ENCODE peak calls at places on chromosomes 11 and 22, in four cellular contexts. D is CD8-positive, alpha-beta T cell; C is nephron progenitor cell; F is dorsolateral prefrontal cortex. A is an unnamed sample.

GRCh38 chr11:69939551-69940245 is 120.5 kb upstream of the FGF3 start:
- DNase-seq in D (no peak), C (no peak), F (peak), A (no peak)

GRCh38 chr11:100824041-100824440 is 137.0 kb downstream of the ARHGAP42 start:
- DNase-seq in F (no peak), C (no peak), D (no peak), A (no peak)

GRCh38 chr11:2527621-2528291 is 82.9 kb downstream of the KCNQ1 start:
- DNase-seq in C (peak), F (peak), D (no peak), A (no peak)

GRCh38 chr11:24496728-24497396 is at the start of gene LUZP2:
- DNase-seq in D (no peak), F (no peak), C (peak), A (no peak)

GRCh38 chr22:24772493-24773220 is 1.9 kb downstream of the PIWIL3 start:
- DNase-seq in C (peak), F (no peak), D (no peak), A (no peak)

GRCh38 chr11:70641366-70641765 is 243.0 kb downstream of the CTTN start:
- DNase-seq in C (peak), D (no peak), F (no peak), A (no peak)

GRCh38 chr11:69099193-69099592 is 50.5 kb downstream of the TPCN2 start:
- DNase-seq in D (no peak), C (no peak), F (no peak), A (no peak)

GRCh38 chr11:123018702-123019101 is 37.1 kb upstream of the BSX start:
- DNase-seq in D (no peak), F (no peak), C (no peak), A (no peak)

GRCh38 chr11:57224537-57224936 is 12.5 kb downstream of the APLNR start:
- DNase-seq in C (no peak), D (no peak), F (no peak), A (no peak)

GRCh38 chr11:68365943-68366435 is 53.6 kb downstream of the LRP5 start:
- DNase-seq in C (no peak), F (no peak), D (no peak), A (no peak)

GRCh38 chr11:17508306-17508705 is 31.7 kb upstream of the ABCC8 start:
- DNase-seq in D (no peak), F (no peak), C (no peak), A (no peak)

GRCh38 chr22:42179616-42180015 is 49.0 kb upstream of the CYP2D6 start:
- DNase-seq in F (no peak), D (no peak), C (no peak), A (no peak)

GRCh38 chr11:90256404-90257157 is 33.7 kb upstream of the CHORDC1 start:
- DNase-seq in C (no peak), D (no peak), F (no peak), A (no peak)

GRCh38 chr11:8604078-8604723 is 10.2 kb upstream of the STK33 start:
- DNase-seq in C (peak), F (no peak), D (peak), A (peak)

GRCh38 chr11:64378335-64378884 is 19.4 kb downstream of the RPS6KA4 start:
- DNase-seq in F (no peak), C (no peak), D (no peak), A (no peak)

GRCh38 chr11:50030193-50030592 is 2.5 kb upstream of the OR4C45 start:
- DNase-seq in C (no peak), D (no peak), F (no peak), A (no peak)

GRCh38 chr11:128726464-128727139 is 32.7 kb downstream of the FLI1 start:
- DNase-seq in F (no peak), C (no peak), D (peak), A (no peak)

GRCh38 chr11:47051217-47051616 is 114.7 kb downstream of the CSTPP1 start:
- DNase-seq in C (no peak), D (no peak), F (no peak), A (no peak)

GRCh38 chr11:69480547-69481392 is 693 bp upstream of the LINC01488 start:
- DNase-seq in D (no peak), C (no peak), F (peak), A (no peak)

GRCh38 chr11:94060401-94060800 is 39.2 kb downstream of the HEPHL1 start:
- DNase-seq in C (no peak), D (no peak), F (no peak), A (no peak)

GRCh38 chr11:13118194-13118593 is 109.1 kb downstream of the RASSF10 start:
- DNase-seq in C (no peak), D (no peak), F (no peak), A (no peak)

GRCh38 chr11:131186629-131187075 is 183.8 kb upstream of the NTM start:
- DNase-seq in C (peak), F (no peak), D (no peak), A (peak)

GRCh38 chr11:132493786-132494185 is 1038.5 kb downstream of the OPCML start:
- DNase-seq in F (no peak), D (no peak), C (no peak), A (no peak)

GRCh38 chr11:14320020-14320419 is 39.0 kb downstream of the RRAS2 start:
- DNase-seq in F (no peak), C (no peak), D (peak), A (peak)

GRCh38 chr11:8870461-8871282 is 40.3 kb upstream of the AKIP1 start:
- DNase-seq in C (peak), F (peak), D (no peak), A (peak)

GRCh38 chr22:44758970-44759365 is 6.6 kb downstream of the ARHGAP8 start:
- DNase-seq in F (no peak), C (no peak), D (no peak), A (no peak)

GRCh38 chr11:44630511-44631210 is 65.2 kb downstream of the CD82 start:
- DNase-seq in D (peak), C (no peak), F (no peak), A (no peak)

GRCh38 chr22:27097481-27097880 is 440.1 kb downstream of the MIAT start:
- DNase-seq in D (no peak), F (no peak), C (no peak), A (no peak)

GRCh38 chr11:15276616-15277015 is 161.9 kb downstream of the INSC start:
- DNase-seq in F (no peak), C (peak), D (no peak), A (no peak)

GRCh38 chr11:10454902-10455631 is at the start of gene AMPD3:
- DNase-seq in F (no peak), C (peak), D (no peak), A (no peak)
- TF ChIP-seq CTCF in F (no peak), C (no peak), D (no peak), A (no peak)

GRCh38 chr22:39560127-39560526 is 10.4 kb upstream of the CACNA1I start:
- DNase-seq in C (no peak), F (no peak), D (no peak), A (no peak)
- TF ChIP-seq CTCF in C (no peak), F (no peak), D (no peak), A (no peak)

GRCh38 chr11:74322667-74323066 is 11.2 kb upstream of the P4HA3 start:
- DNase-seq in C (no peak), F (no peak), D (no peak), A (no peak)

GRCh38 chr11:74318241-74318932 is 6.9 kb upstream of the P4HA3 start:
- DNase-seq in D (no peak), F (no peak), C (no peak), A (no peak)

GRCh38 chr11:74320538-74320937 is 9.1 kb upstream of the P4HA3 start:
- DNase-seq in D (no peak), F (no peak), C (no peak), A (no peak)

GRCh38 chr11:74319139-74319538 is 7.7 kb upstream of the P4HA3 start:
- DNase-seq in F (no peak), D (no peak), C (no peak), A (no peak)

GRCh38 chr11:74321487-74322188 is 10.2 kb upstream of the P4HA3 start:
- DNase-seq in C (peak), D (peak), F (no peak), A (no peak)
- TF ChIP-seq CTCF in C (peak), D (peak), F (no peak), A (peak)

GRCh38 chr22:20027966-20028854 is 7.3 kb downstream of the TANGO2 start:
- DNase-seq in C (no peak), F (peak), D (no peak), A (no peak)
- TF ChIP-seq CTCF in C (no peak), F (no peak), D (no peak), A (peak)

A was measured in GM06990.